ENCODE peak calls at places on chromosome 18, in nine cellular contexts. E is GM12891, J is progenitor cell of endocrine pancreas, A is GM23338, G is neural crest cell, T is NCI-H2029 treated with DMSO at 0.1 percent for 48 hours, I is Caki2, W is GM19239, F is AG09309. Q is an unnamed sample.
A peak's percentile ranks its signal among the peaks of the same experiment; 100 is the strongest.

GRCh38 chr18:7725473-7725872 is 158.4 kb downstream of the PTPRM start:
- DNase-seq in E (no peak), J (no peak), A (no peak), G (no peak), T (no peak), I (no peak), W (no peak), F (no peak), Q (no peak)

GRCh38 chr18:47881752-47882455 is 48.6 kb downstream of the SMAD2 start:
- DNase-seq in E (no peak), J (no peak), A (no peak), G (no peak), T (no peak), I (peak; percentile 46), W (no peak), F (no peak), Q (no peak)

GRCh38 chr18:47968006-47968676 is 37.7 kb upstream of the SMAD2 start:
- DNase-seq in E (no peak), J (no peak), A (peak; percentile 93), G (no peak), T (peak; percentile 7), I (peak; percentile 73), W (no peak), F (no peak), Q (no peak)

GRCh38 chr18:61333746-61334490 is 688 bp downstream of the CDH20 start:
- DNase-seq in E (no peak), J (peak; percentile 16), A (peak; percentile 65), G (peak; percentile 23), T (no peak), I (no peak), W (no peak), F (no peak), Q (no peak)

GRCh38 chr18:44887227-44887631 is 206.5 kb downstream of the SETBP1 start:
- DNase-seq in E (peak; percentile 12), J (no peak), A (no peak), G (no peak), T (no peak), I (peak; percentile 60), W (no peak), F (peak; percentile 29), Q (no peak)

GRCh38 chr18:9613550-9614400 is 584 bp downstream of the PPP4R1 start:
- DNase-seq in E (peak; percentile 24), J (peak; percentile 48), A (peak; percentile 68), G (peak; percentile 56), T (no peak), I (peak; percentile 50), W (peak; percentile 46), F (no peak), Q (peak; percentile 49)

GRCh38 chr18:5963267-5963666 is 67.9 kb upstream of the TMEM200C start:
- DNase-seq in E (no peak), J (no peak), A (no peak), G (no peak), T (no peak), I (no peak), W (no peak), F (no peak), Q (no peak)

GRCh38 chr18:30925795-30926194 is 116.7 kb downstream of the DSC3 start:
- DNase-seq in E (no peak), J (no peak), A (no peak), G (no peak), T (no peak), I (no peak), W (no peak), F (no peak), Q (no peak)

GRCh38 chr18:72833471-72833870 is 34.3 kb downstream of the NETO1 start:
- DNase-seq in E (no peak), J (no peak), A (no peak), G (no peak), T (no peak), I (no peak), W (no peak), F (peak; percentile 21), Q (no peak)

GRCh38 chr18:63137999-63138448 is 181.5 kb downstream of the BCL2 start:
- DNase-seq in E (no peak), J (no peak), A (no peak), G (no peak), T (no peak), I (no peak), W (no peak), F (no peak), Q (no peak)

GRCh38 chr18:33755918-33756590 is 178.0 kb downstream of the ASXL3 start:
- DNase-seq in E (no peak), J (no peak), A (no peak), G (no peak), T (peak; percentile 63), I (peak; percentile 66), W (no peak), F (peak; percentile 8), Q (no peak)

GRCh38 chr18:46856975-46857374 is 60.3 kb downstream of the PIAS2 start:
- DNase-seq in E (no peak), J (no peak), A (no peak), G (no peak), T (peak; percentile 4), I (no peak), W (no peak), F (peak; percentile 2), Q (no peak)

GRCh38 chr18:61435064-61435652 is 101.9 kb downstream of the CDH20 start:
- DNase-seq in E (peak; percentile 2), J (no peak), A (peak; percentile 74), G (no peak), T (no peak), I (no peak), W (peak; percentile 2), F (no peak), Q (peak; percentile 3)

GRCh38 chr18:50359806-50360205 is 15.0 kb upstream of the SKA1 start:
- DNase-seq in E (no peak), J (no peak), A (no peak), G (no peak), T (no peak), I (no peak), W (no peak), F (no peak), Q (no peak)

GRCh38 chr18:3923750-3924149 is 473.8 kb downstream of the TGIF1 start:
- DNase-seq in E (no peak), J (no peak), A (no peak), G (no peak), T (no peak), I (no peak), W (no peak), F (peak; percentile 65), Q (no peak)

GRCh38 chr18:66655407-66655806 is 51.5 kb upstream of the CDH19 start:
- DNase-seq in E (no peak), J (no peak), A (no peak), G (no peak), T (no peak), I (no peak), W (no peak), F (no peak), Q (no peak)

GRCh38 chr18:66867653-66868052 is 263.8 kb upstream of the CDH19 start:
- DNase-seq in E (no peak), J (no peak), A (no peak), G (no peak), T (no peak), I (no peak), W (no peak), F (no peak), Q (no peak)

GRCh38 chr18:47427951-47428350 is 176.5 kb upstream of the SKOR2 start:
- DNase-seq in E (no peak), J (no peak), A (no peak), G (no peak), T (no peak), I (no peak), W (no peak), F (no peak), Q (no peak)

Q was measured in BE2C.